ENCODE peak calls at places on chromosomes 2 and 18, in eight cellular contexts. One of them, this sample, is unnamed.
A peak's percentile ranks its signal among the peaks of the same experiment; 100 is the strongest.

GRCh38 chr2:236161082-236161462 is 7.1 kb downstream of the GBX2 start:
- DNase-seq in HCT116: no peak
- DNase-seq in K562: no peak
- DNase-seq in breast epithelium: no peak
- DNase-seq in HepG2: no peak
- DNase-seq in SK-N-SH: no peak
- DNase-seq in transverse colon: no peak
- DNase-seq in spleen: no peak
- DNase-seq in this sample: no peak

GRCh38 chr2:151481744-151482143 is 72.0 kb downstream of the RIF1 start:
- DNase-seq in transverse colon: no peak
- DNase-seq in breast epithelium: no peak
- DNase-seq in K562: no peak
- DNase-seq in HepG2: no peak
- DNase-seq in SK-N-SH: no peak
- DNase-seq in spleen: no peak
- DNase-seq in HCT116: no peak
- DNase-seq in this sample: no peak

GRCh38 chr2:62142054-62142453 is 53.9 kb upstream of the B3GNT2 start:
- DNase-seq in transverse colon: no peak
- DNase-seq in K562: no peak
- DNase-seq in spleen: no peak
- DNase-seq in breast epithelium: no peak
- DNase-seq in SK-N-SH: no peak
- DNase-seq in HepG2: no peak
- DNase-seq in HCT116: no peak
- DNase-seq in this sample: no peak

GRCh38 chr2:240452471-240453256 is 17.2 kb downstream of the GPC1 start:
- DNase-seq in HepG2: peak; percentile 41
- DNase-seq in SK-N-SH: peak; percentile 98
- DNase-seq in spleen: peak; percentile 74
- DNase-seq in transverse colon: peak; percentile 68
- DNase-seq in breast epithelium: no peak
- DNase-seq in K562: peak; percentile 72
- DNase-seq in HCT116: no peak
- DNase-seq in this sample: no peak

GRCh38 chr2:161239416-161240109 is 68.7 kb upstream of the PSMD14 start:
- DNase-seq in spleen: peak; percentile 71
- DNase-seq in HepG2: no peak
- DNase-seq in SK-N-SH: no peak
- DNase-seq in breast epithelium: no peak
- DNase-seq in transverse colon: no peak
- DNase-seq in K562: no peak
- DNase-seq in HCT116: no peak
- DNase-seq in this sample: no peak

GRCh38 chr2:240512109-240512485 is 45.7 kb downstream of the ANKMY1 start:
- DNase-seq in HepG2: no peak
- DNase-seq in HCT116: no peak
- DNase-seq in K562: no peak
- DNase-seq in breast epithelium: peak; percentile 22
- DNase-seq in SK-N-SH: no peak
- DNase-seq in transverse colon: no peak
- DNase-seq in spleen: no peak
- DNase-seq in this sample: no peak

GRCh38 chr2:207122914-207123744 is 42.6 kb downstream of the KLF7 start:
- DNase-seq in transverse colon: no peak
- DNase-seq in spleen: no peak
- DNase-seq in HCT116: peak; percentile 59
- DNase-seq in SK-N-SH: no peak
- DNase-seq in breast epithelium: no peak
- DNase-seq in HepG2: no peak
- DNase-seq in K562: no peak
- DNase-seq in this sample: no peak

GRCh38 chr2:241858206-241859016 is at the start of gene PDCD1:
- DNase-seq in HepG2: peak; percentile 31
- DNase-seq in transverse colon: peak; percentile 47
- DNase-seq in breast epithelium: no peak
- DNase-seq in spleen: peak; percentile 86
- DNase-seq in HCT116: no peak
- DNase-seq in K562: peak; percentile 77
- DNase-seq in SK-N-SH: peak; percentile 55
- DNase-seq in this sample: no peak

GRCh38 chr2:199336546-199336945 is 121.2 kb downstream of the SATB2 start:
- DNase-seq in spleen: no peak
- DNase-seq in HepG2: no peak
- DNase-seq in SK-N-SH: no peak
- DNase-seq in transverse colon: no peak
- DNase-seq in K562: no peak
- DNase-seq in HCT116: peak; percentile 13
- DNase-seq in breast epithelium: no peak
- DNase-seq in this sample: no peak

GRCh38 chr2:219058541-219059374 is 2.0 kb downstream of the IHH start:
- DNase-seq in SK-N-SH: peak; percentile 89
- DNase-seq in HepG2: peak; percentile 85
- DNase-seq in HCT116: no peak
- DNase-seq in spleen: no peak
- DNase-seq in transverse colon: peak; percentile 82
- DNase-seq in K562: no peak
- DNase-seq in breast epithelium: no peak
- DNase-seq in this sample: no peak

GRCh38 chr2:201471732-201472395 is 20.3 kb downstream of the STRADB start:
- DNase-seq in spleen: no peak
- DNase-seq in HCT116: no peak
- DNase-seq in SK-N-SH: no peak
- DNase-seq in breast epithelium: no peak
- DNase-seq in HepG2: no peak
- DNase-seq in K562: no peak
- DNase-seq in transverse colon: no peak
- DNase-seq in this sample: no peak

GRCh38 chr2:203730866-203731265 is 24.4 kb downstream of the CD28 start:
- DNase-seq in spleen: no peak
- DNase-seq in SK-N-SH: no peak
- DNase-seq in HCT116: no peak
- DNase-seq in breast epithelium: no peak
- DNase-seq in transverse colon: no peak
- DNase-seq in K562: no peak
- DNase-seq in HepG2: no peak
- DNase-seq in this sample: no peak

GRCh38 chr18:33960393-33960792 is 264.3 kb downstream of the NOL4 start:
- DNase-seq in breast epithelium: no peak
- DNase-seq in K562: no peak
- DNase-seq in transverse colon: no peak
- DNase-seq in HepG2: no peak
- DNase-seq in SK-N-SH: no peak
- DNase-seq in HCT116: no peak
- DNase-seq in spleen: no peak
- DNase-seq in this sample: no peak

GRCh38 chr18:46761054-46761769 is 4.4 kb upstream of the ST8SIA5 start:
- DNase-seq in breast epithelium: no peak
- DNase-seq in SK-N-SH: no peak
- DNase-seq in HepG2: no peak
- DNase-seq in K562: no peak
- DNase-seq in spleen: no peak
- DNase-seq in HCT116: no peak
- DNase-seq in transverse colon: no peak
- DNase-seq in this sample: no peak

GRCh38 chr2:30237346-30238142 is 6.2 kb downstream of the LBH start:
- DNase-seq in HCT116: no peak
- DNase-seq in SK-N-SH: no peak
- DNase-seq in transverse colon: no peak
- DNase-seq in K562: no peak
- DNase-seq in breast epithelium: no peak
- DNase-seq in spleen: peak; percentile 62
- DNase-seq in HepG2: no peak
- DNase-seq in this sample: no peak

GRCh38 chr2:8391126-8391525 is 290.7 kb upstream of the ID2 start:
- DNase-seq in breast epithelium: no peak
- DNase-seq in transverse colon: no peak
- DNase-seq in SK-N-SH: no peak
- DNase-seq in HCT116: no peak
- DNase-seq in spleen: no peak
- DNase-seq in K562: no peak
- DNase-seq in HepG2: no peak
- DNase-seq in this sample: no peak

GRCh38 chr18:8480506-8481328 is 128.5 kb upstream of the RAB12 start:
- DNase-seq in transverse colon: no peak
- DNase-seq in spleen: no peak
- DNase-seq in HCT116: peak; percentile 24
- DNase-seq in SK-N-SH: peak; percentile 72
- DNase-seq in HepG2: peak; percentile 38
- DNase-seq in breast epithelium: no peak
- DNase-seq in K562: peak; percentile 52
- DNase-seq in this sample: peak; percentile 12

GRCh38 chr18:23301971-23302370 is 151.1 kb upstream of the RIOK3 start:
- DNase-seq in HepG2: no peak
- DNase-seq in transverse colon: no peak
- DNase-seq in K562: no peak
- DNase-seq in HCT116: no peak
- DNase-seq in breast epithelium: no peak
- DNase-seq in SK-N-SH: no peak
- DNase-seq in spleen: no peak
- DNase-seq in this sample: no peak

GRCh38 chr18:23300211-23300887 is 152.7 kb upstream of the RIOK3 start:
- DNase-seq in breast epithelium: no peak
- DNase-seq in spleen: no peak
- DNase-seq in K562: no peak
- DNase-seq in transverse colon: no peak
- DNase-seq in HCT116: no peak
- DNase-seq in HepG2: no peak
- DNase-seq in SK-N-SH: no peak
- DNase-seq in this sample: no peak

GRCh38 chr18:23302514-23302851 is 150.6 kb upstream of the RIOK3 start:
- DNase-seq in HepG2: no peak
- DNase-seq in breast epithelium: no peak
- DNase-seq in spleen: no peak
- DNase-seq in SK-N-SH: no peak
- DNase-seq in K562: no peak
- DNase-seq in HCT116: no peak
- DNase-seq in transverse colon: no peak
- DNase-seq in this sample: no peak

GRCh38 chr18:23306842-23307241 is 146.2 kb upstream of the RIOK3 start:
- DNase-seq in breast epithelium: no peak
- DNase-seq in SK-N-SH: no peak
- DNase-seq in HepG2: no peak
- DNase-seq in HCT116: no peak
- DNase-seq in spleen: no peak
- DNase-seq in K562: no peak
- DNase-seq in transverse colon: no peak
- DNase-seq in this sample: no peak

GRCh38 chr18:23302852-23303527 is 150.1 kb upstream of the RIOK3 start:
- DNase-seq in breast epithelium: no peak
- DNase-seq in SK-N-SH: no peak
- DNase-seq in K562: no peak
- DNase-seq in HCT116: no peak
- DNase-seq in HepG2: no peak
- DNase-seq in transverse colon: no peak
- DNase-seq in spleen: no peak
- DNase-seq in this sample: no peak
- H3K27me3 ChIP-seq in breast epithelium: no peaks in the 10 kb centered on the region
- H3K27me3 ChIP-seq in SK-N-SH: no peaks in the 10 kb centered on the region
- H3K27me3 ChIP-seq in K562: no peaks in the 10 kb centered on the region
- H3K27me3 ChIP-seq in HCT116: no peaks in the 10 kb centered on the region
- H3K27me3 ChIP-seq in HepG2: no peaks in the 10 kb centered on the region
- H3K27me3 ChIP-seq in transverse colon: no peaks in the 10 kb centered on the region
- H3K27me3 ChIP-seq in spleen: no peaks in the 10 kb centered on the region
- H3K27me3 ChIP-seq in this sample: no peaks in the 10 kb centered on the region

GRCh38 chr2:205786976-205787375 is 104.7 kb downstream of the NRP2 start:
- DNase-seq in K562: no peak
- DNase-seq in breast epithelium: no peak
- DNase-seq in transverse colon: no peak
- DNase-seq in spleen: no peak
- DNase-seq in SK-N-SH: no peak
- DNase-seq in HepG2: peak; percentile 63
- DNase-seq in HCT116: no peak
- DNase-seq in this sample: no peak
- TF ChIP-seq POLR2AphosphoS5 in K562: no peak
- TF ChIP-seq POLR2AphosphoS5 in breast epithelium: no peak
- TF ChIP-seq POLR2AphosphoS5 in transverse colon: no peak
- TF ChIP-seq POLR2AphosphoS5 in spleen: no peak
- TF ChIP-seq POLR2AphosphoS5 in SK-N-SH: no peak
- TF ChIP-seq POLR2AphosphoS5 in HepG2: no peak
- TF ChIP-seq POLR2AphosphoS5 in HCT116: no peak
- TF ChIP-seq POLR2AphosphoS5 in this sample: no peak

GRCh38 chr2:181910028-181910763 is 18.7 kb downstream of the ITPRID2 start:
- DNase-seq in transverse colon: no peak
- DNase-seq in HepG2: no peak
- DNase-seq in breast epithelium: no peak
- DNase-seq in SK-N-SH: no peak
- DNase-seq in HCT116: no peak
- DNase-seq in K562: no peak
- DNase-seq in spleen: no peak
- DNase-seq in this sample: no peak
- H3K9me3 ChIP-seq in transverse colon: no peaks in the 10 kb centered on the region
- H3K9me3 ChIP-seq in HepG2: no peaks in the 10 kb centered on the region
- H3K9me3 ChIP-seq in breast epithelium: no peaks in the 10 kb centered on the region
- H3K9me3 ChIP-seq in SK-N-SH: no peaks in the 10 kb centered on the region
- H3K9me3 ChIP-seq in HCT116: no peaks in the 10 kb centered on the region
- H3K9me3 ChIP-seq in K562: no peaks in the 10 kb centered on the region
- H3K9me3 ChIP-seq in spleen: no peaks in the 10 kb centered on the region
- H3K9me3 ChIP-seq in this sample: no peaks in the 10 kb centered on the region

DNA sequence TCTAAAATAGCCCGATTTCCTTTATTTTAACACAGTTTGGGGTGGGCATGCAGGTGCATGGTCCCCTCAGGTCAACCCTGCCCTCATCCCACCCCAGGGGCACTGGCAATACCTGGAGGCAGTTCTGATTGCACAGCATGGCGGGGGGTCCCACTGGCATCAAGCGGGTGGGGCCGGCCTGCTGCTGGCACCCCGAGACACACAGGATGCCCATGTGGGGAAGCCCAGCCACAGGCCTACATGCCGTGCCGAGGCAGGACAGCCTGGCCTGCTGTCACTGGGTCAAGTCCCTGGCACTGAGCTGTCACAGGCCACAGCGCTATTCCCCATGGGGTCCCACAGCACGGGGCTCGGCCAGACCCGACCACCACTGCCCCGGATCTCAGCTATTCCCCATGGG is 11.9 kb upstream of the KCNG2 start:
- DNase-seq in K562: no peak
- DNase-seq in HepG2: no peak
- DNase-seq in HCT116: no peak
- DNase-seq in transverse colon: no peak
- DNase-seq in spleen: peak; percentile 60
- DNase-seq in SK-N-SH: no peak
- DNase-seq in breast epithelium: peak; percentile 40
- DNase-seq in this sample: no peak
- H3K27me3 ChIP-seq in K562: peaks cover 70% of the 10 kb centered on the region
- H3K27me3 ChIP-seq in HepG2: peaks cover 14% of the 10 kb centered on the region
- H3K27me3 ChIP-seq in HCT116: no peaks in the 10 kb centered on the region
- H3K27me3 ChIP-seq in transverse colon: peaks cover 48% of the 10 kb centered on the region
- H3K27me3 ChIP-seq in spleen: peaks cover 28% of the 10 kb centered on the region
- H3K27me3 ChIP-seq in SK-N-SH: peaks cover 93% of the 10 kb centered on the region
- H3K27me3 ChIP-seq in breast epithelium: peaks cover 6% of the 10 kb centered on the region
- H3K27me3 ChIP-seq in this sample: peaks cover 17% of the 10 kb centered on the region